ENCODE peak calls at places on chromosomes 1 and 21, in four cellular contexts. J is MM.1S; Q is OCI-LY7; L is CD8-positive, alpha-beta T cell. Y is an unnamed sample. For H3K4me1, the result is how much of the 10 kb centered on the place peaks cover.

GRCh38 chr1:228018961-228019721 is 12.3 kb downstream of the WNT3A start:
- DNase-seq in J (no peak), Q (no peak), L (no peak), Y (peak)

GRCh38 chr1:43383449-43383848 is 6.2 kb downstream of the MED8 start:
- DNase-seq in J (no peak), Q (no peak), L (no peak), Y (no peak)

GRCh38 chr1:61604684-61605083 is 120.3 kb downstream of the TM2D1 start:
- DNase-seq in J (no peak), Q (no peak), L (no peak), Y (no peak)

GRCh38 chr1:62621907-62622306 is 24.6 kb downstream of the ANGPTL3 start:
- DNase-seq in J (no peak), Q (no peak), L (no peak), Y (no peak)

GRCh38 chr1:60833173-60833572 is 249.2 kb upstream of the NFIA start:
- DNase-seq in J (no peak), Q (no peak), L (no peak), Y (no peak)

GRCh38 chr1:119827010-119827409 is 15.8 kb upstream of the REG4 start:
- DNase-seq in J (no peak), Q (peak), L (no peak), Y (no peak)

GRCh38 chr1:29279896-29280779 is 43.8 kb downstream of the PTPRU start:
- DNase-seq in J (no peak), Q (no peak), L (no peak), Y (no peak)

GRCh38 chr1:169308313-169309039 is 59.1 kb downstream of the NME7 start:
- DNase-seq in J (no peak), Q (no peak), L (no peak), Y (no peak)

GRCh38 chr1:22503721-22504410 is 52.2 kb downstream of the ZBTB40 start:
- DNase-seq in J (peak), Q (no peak), L (no peak), Y (no peak)

GRCh38 chr1:8560611-8561544 is 243.0 kb downstream of the SLC45A1 start:
- DNase-seq in J (peak), Q (peak), L (no peak), Y (no peak)

GRCh38 chr21:40707271-40707670 is 139.7 kb downstream of the DSCAM start:
- DNase-seq in J (no peak), Q (no peak), L (no peak), Y (no peak)

GRCh38 chr1:61636814-61637213 is 88.1 kb downstream of the TM2D1 start:
- DNase-seq in J (no peak), Q (no peak), L (no peak), Y (no peak)

GRCh38 chr1:218284377-218284916 is 646 bp upstream of the RRP15 start:
- DNase-seq in J (no peak), Q (no peak), L (no peak), Y (peak)

GRCh38 chr1:70008658-70009057 is 196.7 kb downstream of the LRRC40 start:
- DNase-seq in J (no peak), Q (no peak), L (no peak), Y (no peak)

GRCh38 chr21:38386967-38387366 is 111.3 kb downstream of the ERG start:
- DNase-seq in J (peak), Q (no peak), L (no peak), Y (no peak)

GRCh38 chr1:195376190-195376589 is 1232.0 kb downstream of the KCNT2 start:
- DNase-seq in J (peak), Q (peak), L (no peak), Y (no peak)

GRCh38 chr1:176512966-176513365 is 50.0 kb downstream of the PAPPA2 start:
- DNase-seq in J (no peak), Q (no peak), L (no peak), Y (no peak)

GRCh38 chr1:91596474-91596873 is 95.8 kb downstream of the CDC7 start:
- DNase-seq in J (peak), Q (no peak), L (no peak), Y (no peak)

GRCh38 chr1:228463559-228464455 is 23.4 kb upstream of the RNF187 start:
- DNase-seq in J (peak), Q (peak), L (no peak), Y (no peak)

GRCh38 chr1:36847761-36848160 is 186.6 kb downstream of the GRIK3 start:
- DNase-seq in J (no peak), Q (no peak), L (no peak), Y (no peak)

GRCh38 chr1:223678841-223679240 is 13.3 kb upstream of the CAPN8 start:
- DNase-seq in J (no peak), Q (no peak), L (no peak), Y (no peak)

GRCh38 chr1:194297100-194297499 is 1110.7 kb upstream of the B3GALT2 start:
- DNase-seq in J (no peak), Q (no peak), L (no peak), Y (no peak)

GRCh38 chr1:53729536-53730485 is 9.2 kb downstream of the GLIS1 start:
- DNase-seq in J (no peak), Q (no peak), L (no peak), Y (no peak)

GRCh38 chr1:100626397-100626796 is 88.5 kb downstream of the GPR88 start:
- DNase-seq in J (no peak), Q (no peak), L (no peak), Y (no peak)
- H3K4me1 ChIP-seq in J (under half), Q (under half), L (under half), Y (under half)

GRCh38 chr1:234288946-234289345 is 84.3 kb upstream of the COA6 start:
- DNase-seq in J (no peak), Q (no peak), L (no peak), Y (no peak)
- TF ChIP-seq CTCF in J (no peak), Q (no peak), L (no peak), Y (no peak)

DNA sequence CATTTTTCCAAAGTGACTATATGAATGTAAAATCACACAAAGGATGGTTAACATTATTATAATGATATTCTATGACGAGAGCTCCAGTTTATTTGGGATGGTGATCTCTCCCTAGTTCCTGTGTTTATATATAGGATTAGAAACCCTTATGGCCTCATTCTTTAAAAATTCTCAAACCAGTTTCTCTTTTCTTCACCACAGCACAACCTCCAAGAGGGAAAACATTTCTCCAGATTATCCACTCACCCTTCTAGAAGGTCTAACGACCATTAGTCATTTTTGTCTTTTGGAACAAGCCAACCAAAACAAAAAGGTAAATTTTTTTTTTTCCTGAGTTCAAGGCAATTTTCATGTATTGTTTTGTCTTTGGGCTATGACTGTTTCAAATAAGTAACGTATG is 72.7 kb upstream of the MORC3 start:
- DNase-seq in J (no peak), Q (no peak), L (no peak), Y (no peak)
- H3K4me1 ChIP-seq in J (under half), Q (under half), L (under half), Y (under half)

GRCh38 chr1:111887385-111887784 is 102.1 kb downstream of the KCND3 start:
- DNase-seq in J (no peak), Q (no peak), L (no peak), Y (no peak)

GRCh38 chr1:111882986-111883560 is 106.4 kb downstream of the KCND3 start:
- DNase-seq in J (no peak), Q (no peak), L (no peak), Y (no peak)

GRCh38 chr1:111886741-111887140 is 102.7 kb downstream of the KCND3 start:
- DNase-seq in J (no peak), Q (no peak), L (no peak), Y (no peak)

GRCh38 chr1:111882537-111882936 is 106.9 kb downstream of the KCND3 start:
- DNase-seq in J (no peak), Q (no peak), L (no peak), Y (no peak)

DNA sequence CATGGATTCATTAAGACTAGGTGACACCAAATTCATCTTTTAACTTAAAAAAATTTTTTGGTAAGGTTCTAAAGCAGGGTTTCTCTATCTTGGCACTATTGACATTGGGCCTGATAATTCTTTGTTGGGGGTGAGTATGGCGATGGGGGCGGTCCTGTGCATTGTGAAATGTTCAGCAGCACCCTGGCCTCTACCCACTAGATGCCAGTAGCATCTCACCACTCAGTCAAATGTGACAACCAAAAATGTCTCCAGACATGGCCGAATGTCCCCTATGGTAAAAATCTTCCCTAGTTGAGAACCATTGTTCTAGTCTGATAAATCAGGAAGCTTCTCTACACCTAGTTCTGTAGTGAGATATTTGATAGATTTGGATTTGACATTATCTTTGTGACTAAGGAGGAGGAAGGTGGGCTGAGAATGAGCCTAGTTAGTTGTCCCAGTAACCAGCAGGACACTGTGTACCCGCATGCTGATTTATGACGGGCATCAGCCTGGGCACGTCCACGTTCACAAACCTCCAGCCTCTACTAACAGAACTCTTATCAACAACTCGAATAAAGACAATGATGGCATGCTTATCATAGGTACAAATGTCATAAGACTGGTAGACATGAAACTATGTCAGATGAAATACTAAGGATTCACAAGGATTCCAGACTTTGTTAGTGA is 104.6 kb downstream of the KCND3 start:
- DNase-seq in J (no peak), Q (no peak), L (no peak), Y (no peak)
- TF ChIP-seq CTCF in J (no peak), Q (peak), L (no peak), Y (no peak)

GRCh38 chr1:226733876-226734414 is 5.1 kb downstream of the ITPKB start:
- DNase-seq in J (no peak), Q (no peak), L (no peak), Y (no peak)
- H3K4me1 ChIP-seq in J (under half), Q (half or more), L (under half), Y (half or more)

DNA sequence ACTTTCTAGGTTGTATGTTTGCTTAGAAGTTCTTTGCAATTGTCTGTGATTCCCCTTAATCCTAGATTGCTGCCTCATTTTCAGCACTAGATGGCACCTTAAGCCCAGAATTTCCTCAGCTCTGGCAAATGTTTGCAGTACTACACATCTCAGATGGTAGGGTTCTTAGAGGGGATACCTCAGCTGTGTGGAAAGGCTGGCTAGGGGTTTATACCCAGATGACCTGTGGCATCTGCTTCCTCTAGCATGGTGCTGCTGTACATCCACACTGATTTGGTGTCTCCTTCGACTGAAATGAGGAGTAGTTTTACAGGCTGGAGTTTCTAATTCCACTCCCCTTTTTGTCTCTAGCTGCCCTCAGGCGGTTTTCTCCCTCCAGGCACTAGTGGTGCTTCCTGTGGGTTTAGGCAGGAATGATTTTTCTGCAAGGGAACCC is 23.5 kb downstream of the ASB17 start:
- DNase-seq in J (peak), Q (peak), L (no peak), Y (no peak)
- TF ChIP-seq CTCF in J (peak), Q (peak), L (no peak), Y (no peak)

GRCh38 chr1:201599548-201599947 is 60.6 kb downstream of the NAV1 start:
- DNase-seq in J (no peak), Q (no peak), L (no peak), Y (no peak)

GRCh38 chr1:201603613-201604232 is 64.8 kb downstream of the NAV1 start:
- DNase-seq in J (no peak), Q (no peak), L (no peak), Y (no peak)

GRCh38 chr1:201605385-201605747 is 66.4 kb downstream of the NAV1 start:
- DNase-seq in J (no peak), Q (no peak), L (no peak), Y (no peak)

GRCh38 chr1:201606096-201606495 is 67.2 kb downstream of the NAV1 start:
- DNase-seq in J (no peak), Q (no peak), L (no peak), Y (no peak)

DNA sequence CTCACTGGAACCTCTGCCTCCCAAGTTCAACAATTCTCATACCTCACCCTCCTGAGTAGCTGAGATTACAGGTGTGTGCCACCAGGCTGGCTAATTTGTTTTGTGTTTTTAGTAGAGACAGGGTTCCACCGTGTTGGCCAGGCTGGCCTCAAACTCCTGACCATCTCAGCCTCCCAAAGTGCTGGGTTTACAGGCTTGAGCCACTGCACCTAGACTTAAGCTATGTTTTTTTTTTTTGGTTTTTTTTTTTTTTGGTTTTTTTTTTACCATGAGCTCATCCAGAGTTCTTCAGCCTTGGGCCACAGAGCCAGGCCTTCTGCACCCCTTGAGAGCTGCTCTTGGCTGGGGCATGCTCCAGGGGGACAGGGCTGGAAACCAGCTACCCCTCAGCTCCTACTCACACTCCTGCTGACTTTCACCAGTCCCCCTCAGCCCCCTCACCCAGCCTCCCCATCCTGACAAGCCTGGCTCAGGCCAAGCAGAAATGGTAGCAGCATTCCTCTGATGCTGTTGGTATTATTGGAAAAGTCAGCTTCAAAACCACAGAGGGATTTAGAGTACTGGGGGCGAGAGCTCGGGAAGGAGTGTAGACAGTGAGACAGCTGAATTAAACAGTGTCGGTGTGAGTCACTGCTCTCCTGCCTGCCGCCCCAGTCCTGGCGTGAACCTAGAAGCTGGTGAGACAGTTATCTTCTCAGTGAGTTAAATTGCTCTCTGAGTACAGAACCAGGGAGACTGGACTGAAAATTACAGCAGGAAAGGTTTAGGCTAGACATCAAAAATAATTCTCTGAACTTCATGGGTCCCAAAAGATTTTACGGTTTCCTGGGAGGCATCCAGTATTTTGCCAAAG is 63.7 kb downstream of the NAV1 start:
- DNase-seq in J (no peak), Q (no peak), L (no peak), Y (no peak)
- H3K4me1 ChIP-seq in J (under half), Q (under half), L (under half), Y (under half)

GRCh38 chr1:19396280-19396679 is 84.2 kb downstream of the SLC66A1 start:
- DNase-seq in J (no peak), Q (no peak), L (no peak), Y (no peak)

GRCh38 chr1:19398309-19398760 is 86.2 kb downstream of the SLC66A1 start:
- DNase-seq in J (no peak), Q (no peak), L (no peak), Y (no peak)

GRCh38 chr1:19397217-19397945 is 85.3 kb downstream of the SLC66A1 start:
- DNase-seq in J (no peak), Q (no peak), L (no peak), Y (no peak)

GRCh38 chr1:19393051-19393450 is 80.9 kb downstream of the SLC66A1 start:
- DNase-seq in J (no peak), Q (peak), L (no peak), Y (no peak)

DNA sequence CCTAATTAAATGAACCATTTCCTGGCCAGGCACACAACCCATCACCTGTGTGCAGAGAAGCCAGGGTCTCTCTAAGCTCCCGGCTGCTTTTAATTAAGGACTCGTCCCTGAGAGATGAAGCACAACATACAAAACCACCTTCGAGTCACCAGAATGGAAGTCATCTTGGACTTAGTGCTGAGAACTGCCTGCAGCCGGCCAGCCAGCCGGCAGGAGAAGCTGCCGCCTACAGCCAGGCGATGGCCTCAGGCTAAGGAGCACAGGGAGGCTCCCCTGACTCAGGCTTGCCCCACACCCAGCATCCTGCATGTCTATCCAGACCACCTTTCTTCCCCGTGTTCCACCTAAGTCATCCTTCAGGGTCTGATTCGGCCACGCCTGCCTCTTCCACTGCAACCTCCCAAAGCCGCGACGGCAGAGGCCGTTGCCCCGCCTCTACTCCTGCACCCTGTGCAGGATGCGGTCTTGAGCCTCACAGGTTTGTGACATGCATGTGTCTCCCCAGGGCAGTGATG is 83.6 kb downstream of the SLC66A1 start:
- DNase-seq in J (no peak), Q (no peak), L (no peak), Y (no peak)
- TF ChIP-seq CTCF in J (no peak), Q (no peak), L (no peak), Y (no peak)

DNA sequence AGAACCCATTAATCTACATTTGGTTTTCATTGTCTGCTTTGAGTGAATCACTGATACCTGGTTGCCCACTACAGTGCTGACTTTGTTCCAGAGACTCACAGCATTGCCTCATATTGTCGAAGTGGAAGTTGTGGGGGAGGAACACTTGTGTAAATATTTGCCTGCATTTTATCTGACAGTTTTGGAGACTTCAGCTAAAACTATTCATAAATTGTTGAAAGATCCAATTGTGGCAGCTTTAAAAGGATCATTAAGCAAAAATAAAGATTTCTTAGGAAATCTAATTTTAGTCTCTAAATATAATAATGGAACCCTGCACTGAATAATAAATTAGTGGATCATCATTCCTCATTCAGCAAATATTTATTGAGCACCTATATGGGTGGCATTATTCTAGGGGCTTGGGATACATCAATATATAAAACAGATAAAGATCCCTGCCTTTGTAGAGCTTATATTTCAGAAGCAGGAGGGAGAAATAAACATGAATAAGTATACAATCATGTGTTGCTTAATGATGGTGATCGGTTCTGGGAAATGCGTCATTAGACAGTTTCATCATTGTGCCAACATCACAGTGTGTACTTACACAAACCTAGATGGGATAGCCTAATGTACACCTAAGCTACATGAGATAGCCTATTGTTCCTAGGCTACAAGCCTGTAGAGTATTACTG is 73.5 kb downstream of the OSBPL9 start:
- DNase-seq in J (no peak), Q (no peak), L (no peak), Y (no peak)
- H3K4me1 ChIP-seq in J (under half), Q (under half), L (under half), Y (under half)

DNA sequence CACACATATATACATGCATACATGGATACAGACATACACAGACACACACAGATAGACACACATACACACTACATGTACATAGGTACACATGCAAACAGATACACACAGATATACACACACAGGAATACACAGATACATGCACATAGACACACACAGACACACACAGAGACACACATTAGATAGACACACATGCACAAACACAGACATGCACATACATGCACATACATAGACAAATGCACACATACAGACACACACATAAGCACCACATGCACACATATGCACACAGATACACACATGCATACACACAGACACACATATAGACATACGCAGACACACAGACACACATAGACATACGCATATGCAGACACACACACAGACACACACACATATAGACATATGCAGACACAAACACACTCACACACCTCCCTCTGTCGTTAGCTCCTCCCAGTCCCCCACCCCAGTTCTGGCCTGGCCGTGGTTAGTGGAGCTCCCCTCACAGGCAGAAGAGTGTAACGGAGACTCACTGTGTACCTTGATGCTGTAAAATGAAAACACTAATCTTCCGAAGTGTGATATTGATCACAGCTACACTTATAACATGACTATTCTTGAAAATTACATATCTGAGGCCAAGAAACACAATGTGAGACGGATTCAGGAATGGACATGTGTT is 7.6 kb downstream of the UBASH3A start:
- DNase-seq in J (no peak), Q (peak), L (no peak), Y (no peak)
- TF ChIP-seq CTCF in J (no peak), Q (peak), L (no peak), Y (no peak)

Y was measured in lower lobe of right lung.